ENCODE peak calls at places on chromosomes 1 and 21, in nine cellular contexts. T is CD4-positive, alpha-beta memory T cell; N is keratinocyte; Z is left lung; C is HAP-1; Y is psoas muscle; K is colonic mucosa; E is right cardiac atrium; H is esophagus squamous epithelium. S is an unnamed sample.

GRCh38 chr1:58885998-58886397 is 102.2 kb upstream of the JUN start:
- DNase-seq in T (peak; percentile 11), N (no peak), Z (no peak), C (no peak), Y (peak; percentile 81), K (peak; percentile 36), E (peak; percentile 79), H (no peak), S (peak; percentile 45)

GRCh38 chr1:2975466-2976179 is 45.6 kb upstream of the ACTRT2 start:
- DNase-seq in T (no peak), N (no peak), Z (no peak), C (no peak), Y (no peak), K (no peak), E (no peak), H (no peak), S (no peak)

GRCh38 chr21:44713846-44714245 is 2.5 kb upstream of the TSPEAR start:
- DNase-seq in T (no peak), N (no peak), Z (no peak), C (no peak), Y (peak; percentile 37), K (no peak), E (no peak), H (no peak), S (no peak)

GRCh38 chr1:73100216-73100615 is 817.9 kb upstream of the NEGR1 start:
- DNase-seq in T (no peak), N (no peak), Z (no peak), C (peak; percentile 21), Y (no peak), K (no peak), E (no peak), H (no peak), S (no peak)

GRCh38 chr1:82979593-82980230 is 1019.2 kb downstream of the TTLL7 start:
- DNase-seq in T (no peak), N (no peak), Z (no peak), C (no peak), Y (no peak), K (no peak), E (no peak), H (no peak), S (no peak)

GRCh38 chr1:239811211-239811902 is 280.3 kb upstream of the FMN2 start:
- DNase-seq in T (peak; percentile 2), N (no peak), Z (no peak), C (no peak), Y (no peak), K (no peak), E (no peak), H (no peak), S (no peak)

GRCh38 chr1:182386980-182387379 is 4.6 kb downstream of the GLUL start:
- DNase-seq in T (no peak), N (no peak), Z (no peak), C (no peak), Y (no peak), K (no peak), E (no peak), H (no peak), S (no peak)

GRCh38 chr1:14598498-14599172 is at the start of gene KAZN:
- DNase-seq in T (no peak), N (no peak), Z (no peak), C (peak; percentile 66), Y (no peak), K (peak; percentile 18), E (peak; percentile 49), H (no peak), S (peak; percentile 27)

GRCh38 chr1:33086384-33086850 is 5.5 kb downstream of the AZIN2 start:
- DNase-seq in T (no peak), N (no peak), Z (peak; percentile 63), C (peak; percentile 51), Y (peak; percentile 86), K (peak; percentile 79), E (peak; percentile 87), H (no peak), S (peak; percentile 74)

DNA sequence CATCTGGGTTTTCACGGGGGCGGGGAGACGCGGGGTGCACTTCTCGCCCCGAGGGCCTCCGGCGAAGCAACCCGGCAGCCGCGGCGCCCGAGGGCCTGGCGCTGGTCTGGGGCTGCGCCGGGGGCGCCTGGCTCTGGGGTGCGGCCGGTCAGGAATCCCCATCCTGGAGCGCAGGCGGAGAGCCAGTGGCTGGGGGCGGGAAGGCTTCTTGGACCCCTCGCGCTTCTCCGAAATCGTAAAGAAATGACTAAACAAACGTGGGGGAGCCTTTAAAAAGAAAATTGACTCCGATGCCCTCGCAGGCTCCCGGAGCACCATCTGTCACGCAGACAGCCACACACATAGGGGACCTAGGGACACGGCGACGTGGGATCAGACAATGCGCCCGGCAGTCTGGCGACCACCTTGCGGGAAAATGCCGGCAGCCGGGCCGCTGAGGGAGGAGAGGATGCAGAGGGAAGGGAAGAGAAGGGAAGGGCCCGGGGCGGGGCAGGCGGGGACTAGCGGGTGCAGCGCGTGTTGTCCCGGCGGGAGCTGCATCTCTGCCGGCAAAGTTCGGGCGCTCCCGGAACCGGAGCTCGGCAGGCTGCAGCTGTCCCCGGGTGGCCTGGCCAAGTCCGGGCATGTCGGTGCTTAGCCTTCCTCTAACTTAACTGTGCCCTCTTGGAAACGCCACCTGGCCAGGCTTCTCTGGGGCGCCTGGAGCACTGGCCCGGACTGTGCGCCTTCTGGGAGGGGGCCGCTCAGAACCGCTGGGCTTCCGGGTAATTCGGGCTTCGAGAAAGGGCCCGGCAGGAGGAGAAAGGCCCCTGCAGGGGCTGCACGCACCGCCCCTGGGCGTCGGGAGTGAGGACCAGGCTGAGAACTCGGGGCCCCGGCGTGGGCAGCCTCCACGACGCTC is 1.9 kb downstream of the NHLH2 start:
- DNase-seq in T (no peak), N (no peak), Z (no peak), C (peak; percentile 55), Y (peak; percentile 56), K (peak; percentile 33), E (peak; percentile 49), H (no peak), S (no peak)
- H3K4me3 ChIP-seq in T (no peak overlapping the region), N (peak overlapping the region; percentile 65), Z (peak overlapping the region; percentile 19), C (peak overlapping the region; percentile 26), Y (peak overlapping the region; percentile 53), K (peak overlapping the region; percentile 16), E (peak overlapping the region; percentile 48), H (peak overlapping the region; percentile 58), S (peak overlapping the region; percentile 59)

DNA sequence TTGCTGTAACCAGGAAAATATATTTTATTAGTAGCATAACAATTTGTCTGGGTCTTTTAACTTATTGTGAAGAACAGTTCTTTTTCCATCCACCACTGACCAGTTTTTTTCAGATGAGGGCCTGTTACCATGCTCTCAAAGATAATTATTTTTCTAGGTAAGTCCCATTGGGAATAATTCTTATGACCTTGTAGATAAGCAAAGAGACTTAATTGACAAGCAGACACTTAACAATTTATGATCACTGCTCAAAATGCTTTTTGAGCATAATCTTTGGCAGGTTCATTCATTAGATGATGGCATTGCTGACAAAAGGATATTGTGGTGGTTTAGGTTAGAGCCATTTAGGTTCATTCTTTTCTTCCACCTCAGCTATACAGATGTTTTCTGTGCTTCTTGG is 6.6 kb downstream of the SNX27 start:
- DNase-seq in T (no peak), N (no peak), Z (no peak), C (no peak), Y (no peak), K (no peak), E (no peak), H (no peak), S (no peak)
- H3K9me3 ChIP-seq in T (no peaks in the 10 kb centered on the region), N (no peaks in the 10 kb centered on the region), Z (no peaks in the 10 kb centered on the region), C (no peaks in the 10 kb centered on the region), Y (no peaks in the 10 kb centered on the region), K (no peaks in the 10 kb centered on the region), E (no peaks in the 10 kb centered on the region), H (no peaks in the 10 kb centered on the region), S (no peaks in the 10 kb centered on the region)

GRCh38 chr1:113399063-113399583 is 8.8 kb downstream of the MAGI3 start:
- DNase-seq in T (no peak), N (no peak), Z (no peak), C (no peak), Y (no peak), K (no peak), E (no peak), H (no peak), S (no peak)

GRCh38 chr1:113394863-113395259 is 4.5 kb downstream of the MAGI3 start:
- DNase-seq in T (no peak), N (no peak), Z (no peak), C (no peak), Y (no peak), K (no peak), E (no peak), H (no peak), S (no peak)

GRCh38 chr1:113396585-113396984 is 6.3 kb downstream of the MAGI3 start:
- DNase-seq in T (no peak), N (peak; percentile 36), Z (no peak), C (no peak), Y (no peak), K (no peak), E (no peak), H (no peak), S (no peak)

GRCh38 chr1:113394043-113394862 is 3.9 kb downstream of the MAGI3 start:
- DNase-seq in T (no peak), N (no peak), Z (no peak), C (no peak), Y (no peak), K (no peak), E (no peak), H (no peak), S (no peak)

DNA sequence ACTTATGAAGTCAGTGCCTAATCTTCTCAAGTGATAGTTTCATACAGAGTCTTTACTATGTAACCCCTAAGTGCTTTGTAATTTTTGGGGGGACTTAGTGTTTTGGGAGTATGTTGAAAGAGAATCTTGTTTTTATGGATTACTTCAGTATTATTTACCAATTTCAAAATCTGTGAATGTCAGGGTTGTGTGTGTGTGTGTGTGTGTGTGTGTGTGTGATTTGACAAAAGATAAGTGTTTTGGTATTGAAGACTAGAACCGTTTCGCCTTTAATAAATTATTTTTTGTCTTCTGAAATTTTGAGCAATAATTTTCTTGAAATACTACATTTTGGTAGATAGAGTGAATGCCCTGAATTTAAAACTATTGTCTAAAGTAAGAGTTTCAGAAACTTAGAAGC is 5.8 kb downstream of the MAGI3 start:
- DNase-seq in T (no peak), N (no peak), Z (no peak), C (no peak), Y (no peak), K (no peak), E (no peak), H (no peak), S (no peak)
- H3K4me3 ChIP-seq in T (no peak overlapping the region), N (no peak overlapping the region), Z (no peak overlapping the region), C (no peak overlapping the region), Y (no peak overlapping the region), K (no peak overlapping the region), E (no peak overlapping the region), H (no peak overlapping the region), S (no peak overlapping the region)

GRCh38 chr1:227621211-227621610 is 57.9 kb downstream of the ZNF678 start:
- DNase-seq in T (no peak), N (no peak), Z (no peak), C (no peak), Y (no peak), K (no peak), E (no peak), H (no peak), S (no peak)

DNA sequence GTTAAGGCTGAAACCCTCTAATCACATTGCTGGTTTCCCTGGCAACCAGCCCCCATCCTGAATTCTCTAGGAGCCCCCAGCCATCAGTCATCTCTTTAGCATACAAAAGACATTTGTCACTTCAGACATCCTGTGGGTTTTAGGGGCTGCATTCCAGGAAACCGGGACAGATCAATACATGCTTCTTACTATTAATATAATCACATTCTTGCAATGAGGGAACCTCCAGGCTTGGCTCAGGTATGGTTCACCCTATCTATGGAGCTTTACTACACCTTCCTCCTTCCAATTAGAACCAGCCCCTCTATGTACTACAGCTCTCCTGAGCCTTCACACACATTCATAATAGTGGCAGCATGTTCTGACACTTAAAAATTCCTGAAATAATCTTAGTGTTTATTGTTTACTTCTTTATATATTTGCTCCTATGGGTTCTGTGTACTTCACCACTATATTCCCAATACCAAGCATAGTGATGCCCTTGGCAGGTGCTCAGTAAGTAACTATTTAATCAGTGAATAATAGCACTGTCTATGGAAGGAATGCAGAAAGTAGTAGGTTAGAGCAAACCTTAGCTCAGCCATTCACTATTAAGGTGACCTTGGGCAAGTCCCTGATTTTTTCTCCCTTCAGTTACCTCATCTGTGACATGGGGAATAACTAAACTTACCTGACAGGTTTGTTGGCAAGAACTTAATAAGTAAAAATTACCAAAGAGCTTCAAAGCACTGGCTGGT is 59.6 kb downstream of the ZNF678 start:
- DNase-seq in T (no peak), N (no peak), Z (no peak), C (no peak), Y (no peak), K (no peak), E (no peak), H (no peak), S (no peak)
- H3K9me3 ChIP-seq in T (peaks cover 14% of the 10 kb centered on the region), N (no peaks in the 10 kb centered on the region), Z (peaks cover 97% of the 10 kb centered on the region), C (no peaks in the 10 kb centered on the region), Y (no peaks in the 10 kb centered on the region), K (no peaks in the 10 kb centered on the region), E (peaks cover under 1% of the 10 kb centered on the region), H (no peaks in the 10 kb centered on the region), S (peaks cover 92% of the 10 kb centered on the region)

S was measured in left ventricle myocardium inferior.